ENCODE peak calls at places on chromosomes 12 and 14, in four cellular contexts. L is RWPE1, Q is Right ventricle myocardium superior, K is lung. A is an unnamed sample.

GRCh38 chr14:93759781-93760307 is 28.4 kb downstream of the PRIMA1 start:
- DNase-seq in L (no peak), Q (peak), K (no peak), A (peak)

GRCh38 chr12:99154983-99155336 is 492.6 kb upstream of the GARIN6 start:
- DNase-seq in L (no peak), Q (no peak), K (no peak), A (no peak)

GRCh38 chr12:16606936-16607335 is 974 bp upstream of the LMO3 start:
- DNase-seq in L (no peak), Q (peak), K (no peak), A (no peak)

GRCh38 chr12:92261692-92262091 is 116.0 kb upstream of the BTG1 start:
- DNase-seq in L (no peak), Q (no peak), K (no peak), A (no peak)

GRCh38 chr12:93347054-93347786 is 30.5 kb upstream of the NUDT4 start:
- DNase-seq in L (no peak), Q (no peak), K (no peak), A (no peak)

GRCh38 chr14:63362305-63362914 is 43.7 kb upstream of the GPHB5 start:
- DNase-seq in L (no peak), Q (no peak), K (no peak), A (no peak)

GRCh38 chr12:96986883-96987523 is 79.9 kb downstream of the NEDD1 start:
- DNase-seq in L (peak), Q (no peak), K (no peak), A (no peak)

GRCh38 chr14:77111021-77111420 is 13.0 kb downstream of the CIPC start:
- DNase-seq in L (peak), Q (no peak), K (no peak), A (no peak)

GRCh38 chr12:111160350-111161142 is 208.3 kb downstream of the PHETA1 start:
- DNase-seq in L (no peak), Q (no peak), K (no peak), A (no peak)

GRCh38 chr12:94712852-94713545 is 62.6 kb upstream of the TMCC3 start:
- DNase-seq in L (no peak), Q (no peak), K (no peak), A (peak)

GRCh38 chr14:20583142-20583541 is 4.7 kb downstream of the RNASE11 start:
- DNase-seq in L (no peak), Q (no peak), K (no peak), A (no peak)

GRCh38 chr12:121823101-121823726 is 19.4 kb downstream of the SETD1B start:
- DNase-seq in L (no peak), Q (peak), K (no peak), A (no peak)

GRCh38 chr14:61355892-61356325 is 34.5 kb downstream of the PRKCH start:
- DNase-seq in L (peak), Q (no peak), K (peak), A (peak)

GRCh38 chr14:97713023-97713422 is 915.8 kb downstream of the VRK1 start:
- DNase-seq in L (peak), Q (no peak), K (no peak), A (no peak)

GRCh38 chr14:35512765-35513164 is 21.2 kb upstream of the INSM2 start:
- DNase-seq in L (no peak), Q (no peak), K (no peak), A (no peak)

GRCh38 chr12:106145539-106146447 is 7.0 kb upstream of the NUAK1 start:
- DNase-seq in L (no peak), Q (peak), K (no peak), A (no peak)

GRCh38 chr14:104700224-104700623 is 10.8 kb downstream of the INF2 start:
- DNase-seq in L (no peak), Q (no peak), K (no peak), A (no peak)

GRCh38 chr12:3551386-3551785 is 60.4 kb downstream of the PRMT8 start:
- DNase-seq in L (no peak), Q (peak), K (peak), A (peak)

GRCh38 chr12:31353730-31354708 is 28.1 kb upstream of the SINHCAF start:
- DNase-seq in L (no peak), Q (no peak), K (no peak), A (no peak)

GRCh38 chr12:18158774-18159557 is 69.0 kb upstream of the RERGL start:
- DNase-seq in L (no peak), Q (no peak), K (no peak), A (no peak)

GRCh38 chr12:55728185-55728931 is 451 bp downstream of the CD63 start:
- DNase-seq in L (peak), Q (peak), K (peak), A (peak)

GRCh38 chr12:100823988-100824387 is 29.4 kb downstream of the ANO4 start:
- DNase-seq in L (peak), Q (no peak), K (no peak), A (no peak)

GRCh38 chr14:105989746-105990302 is 463.4 kb downstream of the TMEM121 start:
- DNase-seq in L (no peak), Q (no peak), K (no peak), A (no peak)

GRCh38 chr12:3533703-3534386 is 42.8 kb downstream of the PRMT8 start:
- DNase-seq in L (no peak), Q (peak), K (peak), A (peak)

GRCh38 chr12:92926549-92926948 is 2.5 kb downstream of the EEA1 start:
- DNase-seq in L (no peak), Q (no peak), K (no peak), A (no peak)

GRCh38 chr12:49345048-49345839 is 1.4 kb upstream of the DNAJC22 start:
- DNase-seq in L (no peak), Q (no peak), K (no peak), A (no peak)

GRCh38 chr14:21300892-21301291 is 21.0 kb downstream of the RPGRIP1 start:
- DNase-seq in L (no peak), Q (peak), K (no peak), A (no peak)

GRCh38 chr12:31868980-31869379 is 90.2 kb upstream of the RESF1 start:
- DNase-seq in L (peak), Q (peak), K (no peak), A (no peak)

GRCh38 chr14:50791201-50791600 is 39.8 kb downstream of the NIN start:
- DNase-seq in L (no peak), Q (no peak), K (no peak), A (no peak)

GRCh38 chr14:95948608-95949007 is 72.0 kb downstream of the TUNAR start:
- DNase-seq in L (no peak), Q (no peak), K (no peak), A (no peak)

GRCh38 chr12:83389237-83389996 is 702.7 kb downstream of the TMTC2 start:
- DNase-seq in L (no peak), Q (no peak), K (no peak), A (no peak)

GRCh38 chr14:60327447-60328331 is 78.7 kb downstream of the PPM1A start:
- DNase-seq in L (no peak), Q (no peak), K (no peak), A (peak)

GRCh38 chr14:104423224-104423681 is 156.3 kb upstream of the C14orf180 start:
- DNase-seq in L (no peak), Q (no peak), K (peak), A (no peak)

A was measured in psoas muscle.